ENCODE peak calls at places on chromosomes 6 and 20, in four cellular contexts. W is transverse colon, S is mesendoderm, U is GM23248. P is an unnamed sample. For H3K27me3 and H3K36me3, the result is how much of the 10 kb centered on the place peaks cover.

GRCh38 chr20:55354700-55355099 is 650.6 kb downstream of the CBLN4 start:
- DNase-seq in W (no peak), S (peak), U (no peak), P (no peak)

GRCh38 chr6:136890194-136890558 is 31.9 kb upstream of the SLC35D3 start:
- DNase-seq in W (no peak), S (no peak), U (no peak), P (no peak)

GRCh38 chr6:77334093-77334492 is 129.2 kb downstream of the HTR1B start:
- DNase-seq in W (no peak), S (no peak), U (no peak), P (no peak)

GRCh38 chr6:45422541-45423110 is 44.9 kb upstream of the SUPT3H start:
- DNase-seq in W (peak), S (peak), U (peak), P (peak)

GRCh38 chr6:149895702-149896310 is 2.1 kb downstream of the RAET1E start:
- DNase-seq in W (no peak), S (no peak), U (peak), P (peak)

GRCh38 chr6:17413313-17413750 is 19.9 kb downstream of the CAP2 start:
- DNase-seq in W (no peak), S (no peak), U (peak), P (peak)

GRCh38 chr6:157763129-157763893 is 59.7 kb upstream of the SNX9 start:
- DNase-seq in W (peak), S (peak), U (peak), P (peak)

GRCh38 chr6:36727491-36728021 is 29.9 kb downstream of the RAB44 start:
- DNase-seq in W (no peak), S (no peak), U (peak), P (no peak)

GRCh38 chr6:3740551-3741476 is 10.7 kb downstream of the PXDC1 start:
- DNase-seq in W (no peak), S (no peak), U (no peak), P (no peak)

GRCh38 chr6:22582806-22583205 is 13.4 kb downstream of the HDGFL1 start:
- DNase-seq in W (no peak), S (no peak), U (no peak), P (no peak)

GRCh38 chr6:97850458-97851218 is 567.6 kb upstream of the MMS22L start:
- DNase-seq in W (no peak), S (no peak), U (peak), P (no peak)

GRCh38 chr6:38997128-38997761 is 51.3 kb upstream of the GLP1R start:
- DNase-seq in W (no peak), S (peak), U (no peak), P (peak)

GRCh38 chr20:36465109-36466080 is 75.9 kb upstream of the MYL9 start:
- DNase-seq in W (peak), S (peak), U (peak), P (peak)

GRCh38 chr6:359261-360035 is 32.1 kb upstream of the IRF4 start:
- DNase-seq in W (no peak), S (no peak), U (no peak), P (no peak)

GRCh38 chr20:20761302-20761701 is 48.9 kb upstream of the RALGAPA2 start:
- DNase-seq in W (no peak), S (no peak), U (no peak), P (no peak)

GRCh38 chr6:133774356-133774755 is 114.6 kb upstream of the TCF21 start:
- DNase-seq in W (no peak), S (no peak), U (peak), P (peak)

GRCh38 chr6:150857062-150857905 is 8.2 kb upstream of the MTHFD1L start:
- DNase-seq in W (no peak), S (peak), U (peak), P (peak)

GRCh38 chr6:47056832-47057231 is 14.7 kb upstream of the ADGRF1 start:
- DNase-seq in W (no peak), S (no peak), U (no peak), P (no peak)

GRCh38 chr6:16729183-16729696 is 32.0 kb downstream of the ATXN1 start:
- DNase-seq in W (no peak), S (no peak), U (peak), P (no peak)

GRCh38 chr6:99016355-99016754 is 68.6 kb upstream of the FBXL4 start:
- DNase-seq in W (no peak), S (no peak), U (peak), P (no peak)

GRCh38 chr6:3196770-3197169 is 30.7 kb downstream of the TUBB2B start:
- DNase-seq in W (no peak), S (no peak), U (no peak), P (no peak)

GRCh38 chr6:6712258-6712978 is 123.9 kb downstream of the LY86 start:
- DNase-seq in W (peak), S (no peak), U (peak), P (no peak)

GRCh38 chr6:111992851-111993250 is 61.1 kb upstream of the CCN6 start:
- DNase-seq in W (no peak), S (no peak), U (peak), P (no peak)

GRCh38 chr6:30162265-30163089 is 869 bp upstream of the TRIM15 start:
- DNase-seq in W (no peak), S (no peak), U (no peak), P (no peak)

GRCh38 chr6:30163090-30163917 is at the start of gene TRIM15:
- DNase-seq in W (peak), S (no peak), U (peak), P (no peak)

GRCh38 chr6:30164714-30165113 is 1.4 kb downstream of the TRIM15 start:
- DNase-seq in W (no peak), S (no peak), U (no peak), P (no peak)

GRCh38 chr6:30167101-30167500 is 3.8 kb downstream of the TRIM15 start:
- DNase-seq in W (no peak), S (no peak), U (no peak), P (no peak)

DNA sequence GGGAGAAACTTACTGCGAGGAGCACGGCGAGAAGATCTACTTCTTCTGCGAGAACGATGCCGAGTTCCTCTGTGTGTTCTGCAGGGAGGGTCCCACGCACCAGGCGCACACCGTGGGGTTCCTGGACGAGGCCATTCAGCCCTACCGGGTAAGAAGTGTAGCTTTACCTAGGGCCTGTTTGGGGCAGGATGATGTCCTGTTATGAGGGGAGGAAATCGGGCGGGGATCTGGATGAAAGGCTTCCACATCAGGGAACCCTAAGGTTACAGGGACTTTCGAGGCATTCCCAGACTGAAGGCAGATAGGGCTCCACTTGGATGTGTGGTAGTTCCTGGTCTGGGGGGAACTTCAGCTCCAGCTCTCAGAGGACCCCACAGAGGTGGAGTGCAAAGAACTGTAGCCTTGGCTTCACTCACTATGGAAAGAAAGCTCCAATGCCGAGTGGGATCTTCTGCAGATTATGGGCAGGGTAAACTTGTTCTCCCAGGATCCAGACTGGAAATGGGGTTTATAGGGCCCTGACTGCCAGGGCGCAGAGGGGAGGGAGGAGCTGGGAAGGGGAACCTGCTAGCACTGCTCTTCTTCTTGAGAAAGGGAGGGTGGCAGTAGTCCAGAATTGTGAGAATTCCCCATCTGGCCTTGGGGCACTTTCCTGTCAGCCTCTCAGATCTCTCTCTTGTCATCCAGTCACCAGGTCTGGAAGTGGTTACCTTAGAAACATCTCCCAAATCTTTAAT is 740 bp downstream of the TRIM15 start:
- DNase-seq in W (no peak), S (peak), U (no peak), P (no peak)
- H3K27me3 ChIP-seq in W (under half), S (under half), U (under half), P (under half)

GRCh38 chr20:25619514-25619913 is 4.3 kb downstream of the NANP start:
- DNase-seq in W (no peak), S (no peak), U (no peak), P (no peak)
- H3K4me3 ChIP-seq in W (no peak), S (no peak), U (no peak), P (no peak)

GRCh38 chr20:5786930-5787826 is 37.0 kb downstream of the SHLD1 start:
- DNase-seq in W (no peak), S (no peak), U (peak), P (peak)

GRCh38 chr20:5793916-5794315 is 43.7 kb downstream of the SHLD1 start:
- DNase-seq in W (no peak), S (no peak), U (no peak), P (no peak)

GRCh38 chr20:5785146-5785545 is 34.9 kb downstream of the SHLD1 start:
- DNase-seq in W (no peak), S (no peak), U (no peak), P (no peak)

GRCh38 chr20:5788385-5788895 is 38.2 kb downstream of the SHLD1 start:
- DNase-seq in W (peak), S (peak), U (peak), P (peak)

DNA sequence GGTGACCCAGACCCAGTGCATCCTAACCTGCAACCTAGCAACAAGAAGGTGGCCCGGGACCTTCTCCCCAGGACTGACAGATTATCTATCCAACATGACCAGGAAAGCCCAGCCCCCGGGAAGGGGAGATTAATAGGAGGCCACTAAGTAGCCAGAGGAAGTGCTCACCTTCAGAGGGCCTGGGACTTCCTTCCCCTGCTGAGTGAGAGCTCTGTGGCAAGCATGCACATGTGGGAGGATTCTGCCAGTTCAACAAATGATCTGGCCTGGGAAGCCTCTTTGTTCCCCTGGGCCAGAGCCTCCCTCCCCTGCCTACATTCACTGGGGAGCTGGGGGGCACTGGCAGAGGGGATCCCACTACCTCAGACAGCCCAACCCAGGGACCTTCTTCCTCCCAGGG is 39.6 kb downstream of the SHLD1 start:
- DNase-seq in W (no peak), S (no peak), U (no peak), P (no peak)
- H3K36me3 ChIP-seq in W (under half), S (under half), U (under half), P (under half)

GRCh38 chr20:62549499-62550086 is 73.8 kb upstream of the GATA5 start:
- DNase-seq in W (no peak), S (no peak), U (no peak), P (no peak)

GRCh38 chr20:62550087-62550565 is 74.3 kb upstream of the GATA5 start:
- DNase-seq in W (no peak), S (peak), U (no peak), P (no peak)

GRCh38 chr20:62553136-62553837 is 77.5 kb upstream of the GATA5 start:
- DNase-seq in W (no peak), S (no peak), U (no peak), P (no peak)

GRCh38 chr20:62552613-62553012 is 76.8 kb upstream of the GATA5 start:
- DNase-seq in W (no peak), S (no peak), U (no peak), P (no peak)

GRCh38 chr20:62551408-62552323 is 75.9 kb upstream of the GATA5 start:
- DNase-seq in W (no peak), S (peak), U (no peak), P (no peak)
- H3K27me3 ChIP-seq in W (half or more), S (under half), U (half or more), P (under half)

DNA sequence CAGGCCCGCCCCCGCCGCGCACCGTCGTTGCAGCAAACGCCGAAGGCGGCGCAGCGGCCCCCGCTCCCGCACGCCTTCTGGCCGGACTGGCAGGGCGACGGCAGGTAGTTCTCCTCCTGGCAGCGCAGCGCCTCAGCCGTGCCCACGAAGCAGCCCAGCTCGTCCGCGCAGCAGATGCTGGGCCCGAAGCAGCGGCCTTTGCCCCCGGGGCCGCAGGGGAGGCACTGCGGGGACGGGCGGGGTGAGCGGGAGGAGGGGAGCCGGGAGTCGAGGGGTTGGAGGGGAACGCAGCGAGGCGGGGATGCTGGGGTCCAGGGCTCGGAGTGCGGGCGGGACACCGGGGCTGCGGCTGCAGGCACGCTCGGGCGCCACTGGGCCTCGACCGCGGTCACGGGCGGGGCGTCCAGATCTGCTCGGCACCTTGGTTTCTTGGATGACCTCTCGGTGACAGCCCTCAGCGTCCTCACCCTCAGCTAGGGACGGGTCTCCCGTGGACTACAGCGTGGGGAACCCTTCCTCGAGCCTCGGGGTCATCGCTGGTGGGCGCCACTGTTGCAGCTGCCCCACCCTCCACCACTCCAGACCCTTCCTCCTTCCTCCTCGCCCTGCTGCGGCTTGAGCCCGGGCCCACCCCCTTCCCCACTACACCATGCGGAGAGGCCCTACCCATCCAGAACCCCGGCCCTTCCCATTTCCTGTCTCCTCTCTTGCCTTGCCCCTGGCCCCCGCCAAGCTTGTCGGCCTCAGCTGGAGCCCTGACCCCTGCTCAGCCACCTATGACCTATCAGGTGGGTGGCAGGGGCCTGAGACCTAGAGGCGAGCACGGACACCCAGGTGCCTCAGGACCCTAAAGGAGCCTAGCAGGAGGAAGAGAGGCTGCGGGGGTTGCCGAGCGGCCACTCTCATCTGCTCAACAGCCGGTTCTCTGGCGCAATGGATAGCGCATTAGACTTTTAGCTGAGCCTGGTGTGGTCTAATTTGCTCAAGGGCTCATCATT is 1.3 kb downstream of the AVP start:
- DNase-seq in W (no peak), S (no peak), U (no peak), P (no peak)
- H3K4me3 ChIP-seq in W (peak), S (no peak), U (no peak), P (no peak)

DNA sequence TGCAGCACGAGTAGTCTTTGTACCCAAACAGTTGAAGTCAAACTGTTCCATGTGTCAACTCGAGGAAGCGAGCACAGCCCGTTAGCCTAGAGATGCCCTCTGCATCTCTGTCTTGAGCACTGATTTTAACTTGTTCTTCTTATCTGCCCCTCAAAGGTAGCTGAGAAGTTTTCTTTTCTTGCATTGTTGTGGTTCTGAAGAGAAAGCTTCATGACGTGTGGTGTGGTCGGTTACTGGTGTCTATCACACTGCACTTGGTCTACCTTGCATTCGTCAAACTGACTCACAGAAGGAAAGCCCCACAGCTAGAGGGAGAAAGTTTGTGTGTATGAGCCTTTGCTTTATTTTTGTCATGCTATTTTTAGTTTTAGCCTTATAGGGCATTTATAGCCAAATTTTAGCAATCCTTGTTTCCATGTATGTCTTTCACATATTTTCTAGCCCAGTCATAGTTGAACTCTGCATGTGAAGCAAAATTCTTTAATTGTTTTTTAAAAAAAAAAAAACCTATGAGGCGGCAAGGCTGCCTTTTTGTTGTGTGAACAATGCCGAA is 115.1 kb downstream of the JAG1 start:
- DNase-seq in W (no peak), S (peak), U (peak), P (no peak)
- H3K36me3 ChIP-seq in W (under half), S (under half), U (under half), P (under half)

DNA sequence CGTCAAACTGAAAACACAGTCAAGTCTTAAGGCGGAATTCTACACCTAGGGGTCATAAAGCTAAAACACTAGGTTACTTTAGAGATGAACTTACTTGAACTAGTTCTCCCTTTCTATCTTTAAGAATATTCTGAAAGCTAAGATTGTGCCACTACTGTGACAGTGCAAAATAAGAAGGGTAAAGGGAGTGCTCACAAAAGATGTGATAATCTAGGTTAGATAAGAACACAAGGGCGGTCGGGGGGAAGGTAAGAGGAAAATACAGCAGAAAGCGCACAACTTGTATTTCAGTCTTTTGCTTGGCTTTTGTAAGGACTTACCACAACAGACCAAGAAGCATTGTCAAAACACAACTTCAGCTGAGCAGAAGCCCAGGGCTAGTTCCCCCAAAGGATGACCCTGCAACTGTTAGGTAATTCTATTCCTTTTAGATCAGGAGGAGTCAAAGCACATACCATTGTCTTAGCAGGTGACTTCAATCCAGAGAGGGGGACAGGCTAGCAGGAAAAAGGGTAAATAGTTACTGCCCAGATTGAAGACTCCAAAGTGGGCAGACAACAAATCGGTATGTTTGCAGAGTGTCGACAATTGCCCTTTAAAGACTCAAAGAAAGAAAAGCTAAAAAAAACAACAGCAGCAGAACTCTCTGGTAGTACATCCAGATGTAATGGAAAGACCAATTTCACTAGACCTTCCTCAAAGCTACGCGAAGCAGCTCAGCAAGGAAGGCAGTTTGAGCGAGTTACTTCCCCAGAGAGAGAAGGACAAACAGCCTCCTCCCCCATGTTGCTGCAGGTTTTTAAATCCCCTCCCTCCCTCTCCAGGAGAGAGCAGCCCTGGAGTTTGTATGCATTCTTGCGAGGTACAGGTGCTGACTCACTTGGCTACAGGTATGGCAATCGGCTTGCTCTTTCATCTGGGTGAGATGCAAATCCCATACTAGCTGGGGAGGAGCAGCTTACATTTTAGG is 59.0 kb downstream of the RIPOR2 start:
- DNase-seq in W (no peak), S (peak), U (no peak), P (no peak)
- H3K27me3 ChIP-seq in W (under half), S (under half), U (under half), P (under half)

P was measured in MG63.